ENCODE peak calls at places on chromosomes 12 and 14, in four cellular contexts. One of them, this sample, is unnamed.

GRCh38 chr14:32201816-32202467 is at the start of gene RNU6-7:
- DNase-seq in DMS53: peak; percentile 75
- DNase-seq in T-helper 2 cell: peak; percentile 51
- DNase-seq in MV-4-11: no peak
- DNase-seq in this sample: peak; percentile 11

GRCh38 chr12:85253823-85254222 is 26.2 kb upstream of the ALX1 start:
- DNase-seq in MV-4-11: no peak
- DNase-seq in T-helper 2 cell: no peak
- DNase-seq in DMS53: peak; percentile 23
- DNase-seq in this sample: no peak

GRCh38 chr12:120150919-120151525 is 34.5 kb upstream of the RAB35 start:
- DNase-seq in MV-4-11: no peak
- DNase-seq in DMS53: no peak
- DNase-seq in T-helper 2 cell: no peak
- DNase-seq in this sample: no peak

GRCh38 chr14:45085004-45085403 is 1.1 kb downstream of the PRPF39 start:
- DNase-seq in MV-4-11: no peak
- DNase-seq in DMS53: no peak
- DNase-seq in T-helper 2 cell: peak; percentile 34
- DNase-seq in this sample: no peak

GRCh38 chr12:30805959-30806358 is 51.2 kb upstream of the CAPRIN2 start:
- DNase-seq in MV-4-11: no peak
- DNase-seq in DMS53: no peak
- DNase-seq in T-helper 2 cell: no peak
- DNase-seq in this sample: no peak

GRCh38 chr12:31742891-31743290 is 14.1 kb upstream of the AMN1 start:
- DNase-seq in T-helper 2 cell: peak; percentile 19
- DNase-seq in MV-4-11: peak; percentile 73
- DNase-seq in DMS53: peak; percentile 46
- DNase-seq in this sample: no peak

GRCh38 chr12:124599074-124599999 is 31.9 kb upstream of the NCOR2 start:
- DNase-seq in T-helper 2 cell: peak; percentile 94
- DNase-seq in DMS53: no peak
- DNase-seq in MV-4-11: peak; percentile 54
- DNase-seq in this sample: no peak

GRCh38 chr14:76773956-76774355 is 12.7 kb downstream of the VASH1 start:
- DNase-seq in MV-4-11: no peak
- DNase-seq in DMS53: no peak
- DNase-seq in T-helper 2 cell: no peak
- DNase-seq in this sample: no peak